ENCODE peak calls at places on chromosomes 12 and 14, in four cellular contexts. I is Right ventricle myocardium inferior, V is HEK293T, H is HT-29. J is an unnamed sample.
A peak's percentile ranks its signal among the peaks of the same experiment; 100 is the strongest.

GRCh38 chr12:8482446-8483080 is 26.8 kb downstream of the CLEC6A start:
- DNase-seq in V (no peak), H (no peak), I (no peak), J (no peak)

GRCh38 chr14:64728856-64729255 is 24.6 kb downstream of the PLEKHG3 start:
- DNase-seq in V (no peak), I (no peak), H (no peak), J (no peak)

GRCh38 chr14:77623201-77623600 is 6.8 kb upstream of the SPTLC2 start:
- DNase-seq in H (peak; percentile 42), I (no peak), V (no peak), J (no peak)

GRCh38 chr14:44446965-44447364 is 60.1 kb downstream of the FSCB start:
- DNase-seq in V (no peak), H (no peak), I (no peak), J (no peak)

GRCh38 chr12:42238240-42239140 is at the start of gene YAF2:
- DNase-seq in H (peak; percentile 83), I (peak; percentile 97), V (peak; percentile 92), J (peak; percentile 92)

GRCh38 chr12:6850796-6851152 is 312 bp downstream of the CDCA3 start:
- DNase-seq in V (no peak), I (peak; percentile 66), H (no peak), J (peak; percentile 78)

GRCh38 chr12:87988534-87988933 is 40.7 kb downstream of the C12orf50 start:
- DNase-seq in I (no peak), H (no peak), V (no peak), J (no peak)

GRCh38 chr12:69985656-69986055 is 160.6 kb downstream of the MYRFL start:
- DNase-seq in I (no peak), V (peak; percentile 67), H (peak; percentile 70), J (no peak)

GRCh38 chr12:52423035-52423434 is 11.1 kb downstream of the KRT75 start:
- DNase-seq in V (no peak), H (no peak), I (no peak), J (no peak)

GRCh38 chr12:102504280-102504679 is 23.9 kb upstream of the IGF1 start:
- DNase-seq in I (peak; percentile 31), H (no peak), V (no peak), J (no peak)

GRCh38 chr12:20508962-20509361 is 140.6 kb downstream of the PDE3A start:
- DNase-seq in I (no peak), V (no peak), H (no peak), J (no peak)

GRCh38 chr12:2284857-2285256 is 232.1 kb downstream of the CACNA1C start:
- DNase-seq in V (peak; percentile 74), I (peak; percentile 90), H (peak; percentile 77), J (peak; percentile 93)

GRCh38 chr14:31994391-31995033 is 82.6 kb upstream of the ARHGAP5 start:
- DNase-seq in H (no peak), V (no peak), I (no peak), J (no peak)

GRCh38 chr14:34539407-34540180 is at the start of gene EAPP:
- DNase-seq in H (peak; percentile 91), V (peak; percentile 96), I (peak; percentile 100), J (peak; percentile 99)

GRCh38 chr12:51218607-51219161 is 822 bp upstream of the POU6F1 start:
- DNase-seq in H (peak; percentile 57), V (no peak), I (no peak), J (no peak)